ENCODE peak calls at places on chromosomes 4 and X, in six cellular contexts. X, L, S, A, D and P are unnamed samples.

GRCh38 chrX:25014366-25014838 is 1.4 kb downstream of the ARX start:
- DNase-seq in X (no peak), L (no peak), S (no peak), A (no peak), D (no peak), P (no peak)

GRCh38 chr4:109559625-109559982 is 442 bp upstream of the MCUB start:
- DNase-seq in X (peak; percentile 62), L (peak; percentile 51), S (no peak), A (peak; percentile 26), D (peak; percentile 3), P (peak; percentile 43)

GRCh38 chr4:7336067-7336569 is 98.6 kb downstream of the PSAPL1 start:
- DNase-seq in X (no peak), L (no peak), S (no peak), A (no peak), D (no peak), P (no peak)

GRCh38 chr4:164467493-164467892 is 286.4 kb upstream of the SMIM31 start:
- DNase-seq in X (no peak), L (no peak), S (no peak), A (no peak), D (no peak), P (no peak)

GRCh38 chrX:81336455-81337144 is 134.7 kb downstream of the SH3BGRL start:
- DNase-seq in X (no peak), L (no peak), S (peak; percentile 6), A (no peak), D (no peak), P (no peak)

GRCh38 chr4:41307633-41308032 is 50.9 kb downstream of the UCHL1 start:
- DNase-seq in X (no peak), L (no peak), S (no peak), A (no peak), D (no peak), P (no peak)

GRCh38 chr4:109879081-109879480 is 31.2 kb downstream of the LRIT3 start:
- DNase-seq in X (no peak), L (no peak), S (no peak), A (no peak), D (no peak), P (no peak)

GRCh38 chr4:187209921-187210613 is 486.4 kb upstream of the FAT1 start:
- DNase-seq in X (peak; percentile 40), L (no peak), S (peak; percentile 73), A (no peak), D (no peak), P (peak; percentile 97)

GRCh38 chr4:38663021-38663800 is 788 bp upstream of the KLF3 start:
- DNase-seq in X (peak; percentile 80), L (peak; percentile 66), S (no peak), A (no peak), D (no peak), P (peak; percentile 36)

GRCh38 chrX:48509619-48510018 is 827 bp downstream of the PORCN start:
- DNase-seq in X (no peak), L (no peak), S (no peak), A (no peak), D (no peak), P (no peak)

GRCh38 chr4:56990109-56990508 is 11.4 kb downstream of the POLR2B start:
- DNase-seq in X (no peak), L (no peak), S (no peak), A (no peak), D (no peak), P (peak; percentile 14)

GRCh38 chr4:143437937-143438336 is 75.6 kb upstream of the SMARCA5 start:
- DNase-seq in X (no peak), L (no peak), S (no peak), A (no peak), D (no peak), P (no peak)

GRCh38 chr4:68895561-68896198 is 55.9 kb downstream of the UGT2A3 start:
- DNase-seq in X (no peak), L (no peak), S (no peak), A (no peak), D (no peak), P (no peak)

GRCh38 chr4:11765849-11766453 is 337.3 kb upstream of the HS3ST1 start:
- DNase-seq in X (no peak), L (peak; percentile 1), S (no peak), A (no peak), D (no peak), P (no peak)

GRCh38 chrX:87578978-87579377 is 61.4 kb downstream of the KLHL4 start:
- DNase-seq in X (no peak), L (no peak), S (no peak), A (no peak), D (no peak), P (no peak)

GRCh38 chr4:140012688-140013087 is 141.3 kb downstream of the MAML3 start:
- DNase-seq in X (no peak), L (peak; percentile 33), S (peak; percentile 64), A (peak; percentile 38), D (peak; percentile 33), P (peak; percentile 40)

GRCh38 chr4:11605597-11605996 is 176.9 kb upstream of the HS3ST1 start:
- DNase-seq in X (no peak), L (no peak), S (peak; percentile 23), A (no peak), D (no peak), P (no peak)

GRCh38 chr4:57044996-57045395 is 65.2 kb downstream of the IGFBP7 start:
- DNase-seq in X (no peak), L (no peak), S (no peak), A (no peak), D (no peak), P (peak; percentile 88)

GRCh38 chr4:83316459-83317170 is 18.0 kb downstream of the HPSE start:
- DNase-seq in X (no peak), L (no peak), S (no peak), A (no peak), D (no peak), P (no peak)

GRCh38 chr4:8439914-8440490 is 521 bp downstream of the ACOX3 start:
- DNase-seq in X (no peak), L (no peak), S (peak; percentile 30), A (no peak), D (no peak), P (peak; percentile 63)

GRCh38 chr4:86558799-86559198 is 35.3 kb upstream of the PTPN13 start:
- DNase-seq in X (no peak), L (no peak), S (no peak), A (no peak), D (no peak), P (no peak)

GRCh38 chr4:147110968-147111367 is 165.3 kb upstream of the TTC29 start:
- DNase-seq in X (no peak), L (no peak), S (no peak), A (no peak), D (no peak), P (peak; percentile 18)

GRCh38 chrX:135112096-135112729 is 8.1 kb downstream of the ETDB start:
- DNase-seq in X (no peak), L (peak; percentile 18), S (no peak), A (no peak), D (no peak), P (peak; percentile 17)

GRCh38 chr4:48909697-48910096 is 3.1 kb upstream of the OCIAD2 start:
- DNase-seq in X (no peak), L (peak; percentile 68), S (peak; percentile 98), A (no peak), D (peak; percentile 17), P (peak; percentile 93)

GRCh38 chrX:114390251-114390796 is 193.6 kb upstream of the HTR2C start:
- DNase-seq in X (no peak), L (no peak), S (no peak), A (no peak), D (no peak), P (no peak)

GRCh38 chrX:150352114-150352513 is 11.0 kb upstream of the MAMLD1 start:
- DNase-seq in X (no peak), L (no peak), S (no peak), A (no peak), D (no peak), P (peak; percentile 42)

GRCh38 chr4:98995183-98996055 is at the start of gene METAP1:
- DNase-seq in X (peak; percentile 97), L (peak; percentile 97), S (peak; percentile 82), A (peak; percentile 94), D (peak; percentile 82), P (peak; percentile 95)

GRCh38 chrX:2401590-2402360 is 99.0 kb downstream of the DHRSX start:
- DNase-seq in X (no peak), L (no peak), S (no peak), A (peak; percentile 50), D (no peak), P (peak; percentile 59)

GRCh38 chrX:16711219-16712115 is 1.0 kb downstream of the CTPS2 start:
- DNase-seq in X (no peak), L (peak; percentile 7), S (no peak), A (peak; percentile 16), D (no peak), P (no peak)

GRCh38 chrX:137916090-137916746 is 350.3 kb downstream of the ZIC3 start:
- DNase-seq in X (no peak), L (no peak), S (no peak), A (no peak), D (no peak), P (no peak)

GRCh38 chr4:119870868-119871267 is 195.8 kb downstream of the MAD2L1 start:
- DNase-seq in X (no peak), L (no peak), S (no peak), A (no peak), D (no peak), P (no peak)

GRCh38 chr4:181427076-181427475 is 816.1 kb upstream of the TENM3 start:
- DNase-seq in X (no peak), L (no peak), S (no peak), A (no peak), D (no peak), P (no peak)

GRCh38 chr4:80058740-80059139 is 14.3 kb downstream of the ANTXR2 start:
- DNase-seq in X (no peak), L (peak; percentile 32), S (no peak), A (no peak), D (no peak), P (peak; percentile 56)

GRCh38 chr4:20252656-20253271 is 1.1 kb downstream of the SLIT2 start:
- DNase-seq in X (peak; percentile 53), L (peak; percentile 4), S (no peak), A (peak; percentile 20), D (no peak), P (peak; percentile 43)

GRCh38 chr4:149291463-149291862 is 524.2 kb downstream of the IQCM start:
- DNase-seq in X (no peak), L (no peak), S (no peak), A (peak; percentile 54), D (no peak), P (peak; percentile 16)

GRCh38 chr4:124437853-124438495 is 274.6 kb downstream of the ANKRD50 start:
- DNase-seq in X (no peak), L (no peak), S (no peak), A (no peak), D (no peak), P (no peak)

GRCh38 chr4:133324491-133324890 is 175.4 kb downstream of the PCDH10 start:
- DNase-seq in X (no peak), L (no peak), S (no peak), A (no peak), D (no peak), P (no peak)

GRCh38 chr4:111510535-111510934 is 634.7 kb upstream of the FAM241A start:
- DNase-seq in X (no peak), L (no peak), S (no peak), A (no peak), D (no peak), P (peak; percentile 45)

GRCh38 chr4:40314951-40315350 is 20.2 kb upstream of the CHRNA9 start:
- DNase-seq in X (no peak), L (no peak), S (no peak), A (no peak), D (no peak), P (no peak)